ENCODE peak calls at places on chromosomes 13 and 19, in six cellular contexts. Y is IMR-90, G is GM23248, B is HCT116, J is fibroblast of lung, P is endothelial cell of umbilical vein. E is an unnamed sample.

GRCh38 chr13:66915596-66916185 is 314.4 kb downstream of the PCDH9 start:
- DNase-seq in Y (peak; percentile 63), G (no peak), B (no peak), J (no peak), P (peak; percentile 53), E (peak; percentile 24)

GRCh38 chr13:84655677-84656076 is 773.4 kb upstream of the SLITRK1 start:
- DNase-seq in Y (peak; percentile 31), G (peak; percentile 53), B (no peak), J (no peak), P (no peak), E (no peak)

GRCh38 chr13:25310891-25311290 is 9.5 kb downstream of the NUP58 start:
- DNase-seq in Y (no peak), G (no peak), B (no peak), J (no peak), P (no peak), E (no peak)

GRCh38 chr13:77909827-77910226 is 8.8 kb downstream of the EDNRB start:
- DNase-seq in Y (no peak), G (no peak), B (no peak), J (no peak), P (no peak), E (no peak)

GRCh38 chr13:59823495-59823894 is 340.2 kb downstream of the DIAPH3 start:
- DNase-seq in Y (peak; percentile 77), G (peak; percentile 70), B (no peak), J (peak; percentile 38), P (peak; percentile 41), E (peak; percentile 52)

GRCh38 chr13:40236566-40237168 is 429.8 kb downstream of the FOXO1 start:
- DNase-seq in Y (no peak), G (peak; percentile 82), B (no peak), J (peak; percentile 77), P (no peak), E (no peak)

GRCh38 chr13:37348916-37349653 is 243.6 kb upstream of the CSNK1A1L start:
- DNase-seq in Y (peak; percentile 49), G (no peak), B (no peak), J (peak; percentile 57), P (no peak), E (no peak)

GRCh38 chr13:73428137-73428536 is 369.3 kb downstream of the KLF5 start:
- DNase-seq in Y (peak; percentile 76), G (peak; percentile 52), B (peak; percentile 81), J (peak; percentile 53), P (no peak), E (peak; percentile 84)

GRCh38 chr13:31588331-31588730 is 151.0 kb upstream of the RXFP2 start:
- DNase-seq in Y (no peak), G (no peak), B (no peak), J (no peak), P (no peak), E (no peak)

GRCh38 chr13:90185734-90186133 is 1161.8 kb upstream of the MIR17HG start:
- DNase-seq in Y (no peak), G (peak; percentile 28), B (no peak), J (no peak), P (no peak), E (peak; percentile 41)

GRCh38 chr13:44273991-44274810 is 99.4 kb upstream of the SERP2 start:
- DNase-seq in Y (peak; percentile 77), G (peak; percentile 78), B (no peak), J (peak; percentile 94), P (peak; percentile 31), E (peak; percentile 47)

GRCh38 chr13:74114202-74114601 is 20.0 kb downstream of the KLF12 start:
- DNase-seq in Y (peak; percentile 62), G (peak; percentile 81), B (no peak), J (no peak), P (peak; percentile 28), E (peak; percentile 26)

GRCh38 chr13:66992183-66992582 is 238.0 kb downstream of the PCDH9 start:
- DNase-seq in Y (peak; percentile 73), G (no peak), B (no peak), J (peak; percentile 88), P (peak; percentile 89), E (no peak)

GRCh38 chr19:51692065-51692915 is 840 bp upstream of the SPACA6 start:
- DNase-seq in Y (no peak), G (no peak), B (no peak), J (no peak), P (no peak), E (no peak)

GRCh38 chr19:43467730-43468129 is 2.3 kb upstream of the LYPD3 start:
- DNase-seq in Y (peak; percentile 70), G (peak; percentile 59), B (no peak), J (peak; percentile 74), P (peak; percentile 15), E (peak; percentile 71)

GRCh38 chr19:43695985-43696729 is 19.7 kb upstream of the IRGC start:
- DNase-seq in Y (no peak), G (no peak), B (no peak), J (no peak), P (no peak), E (no peak)

GRCh38 chr19:31378404-31378803 is 29.2 kb upstream of the TSHZ3 start:
- DNase-seq in Y (peak; percentile 95), G (peak; percentile 90), B (no peak), J (peak; percentile 97), P (no peak), E (peak; percentile 59)

GRCh38 chr13:80979035-80979641 is 638.2 kb upstream of the SPRY2 start:
- DNase-seq in Y (peak; percentile 54), G (peak; percentile 65), B (peak; percentile 46), J (peak; percentile 87), P (peak; percentile 73), E (peak; percentile 67)

GRCh38 chr19:34662919-34663318 is 14.0 kb downstream of the SCGB2B2 start:
- DNase-seq in Y (no peak), G (peak; percentile 53), B (peak; percentile 41), J (no peak), P (peak; percentile 29), E (peak; percentile 36)

GRCh38 chr13:27860743-27861142 is 59.1 kb upstream of the PDX1 start:
- DNase-seq in Y (no peak), G (no peak), B (no peak), J (no peak), P (no peak), E (no peak)

GRCh38 chr13:102814025-102814607 is 15.2 kb downstream of the BIVM start:
- DNase-seq in Y (no peak), G (no peak), B (no peak), J (no peak), P (no peak), E (no peak)

GRCh38 chr13:76837811-76838210 is 48.4 kb downstream of the KCTD12 start:
- DNase-seq in Y (peak; percentile 32), G (peak; percentile 11), B (no peak), J (peak; percentile 73), P (no peak), E (no peak)

GRCh38 chr19:47498561-47498960 is 14.5 kb upstream of the KPTN start:
- DNase-seq in Y (no peak), G (no peak), B (no peak), J (no peak), P (no peak), E (no peak)

GRCh38 chr19:17942582-17943283 is 9.9 kb downstream of the CCDC124 start:
- DNase-seq in Y (no peak), G (no peak), B (no peak), J (no peak), P (no peak), E (no peak)

GRCh38 chr19:54287456-54287855 is 6.5 kb upstream of the LILRB2 start:
- DNase-seq in Y (peak; percentile 52), G (peak; percentile 37), B (no peak), J (peak; percentile 9), P (no peak), E (no peak)

GRCh38 chr13:49494645-49495044 is 1.1 kb upstream of the PHF11 start:
- DNase-seq in Y (no peak), G (no peak), B (no peak), J (no peak), P (no peak), E (peak; percentile 8)

GRCh38 chr13:49499889-49500660 is 4.3 kb downstream of the PHF11 start:
- DNase-seq in Y (peak; percentile 90), G (peak; percentile 86), B (no peak), J (peak; percentile 86), P (no peak), E (peak; percentile 46)

GRCh38 chr13:49498211-49498610 is 2.5 kb downstream of the PHF11 start:
- DNase-seq in Y (no peak), G (no peak), B (no peak), J (no peak), P (no peak), E (no peak)

GRCh38 chr13:49497272-49497671 is 1.5 kb downstream of the PHF11 start:
- DNase-seq in Y (no peak), G (no peak), B (no peak), J (no peak), P (no peak), E (no peak)

GRCh38 chr13:49495783-49496762 is at the start of gene PHF11:
- DNase-seq in Y (peak; percentile 76), G (peak; percentile 91), B (no peak), J (peak; percentile 75), P (peak; percentile 58), E (peak; percentile 60)
- H3K27me3 ChIP-seq in Y (no peaks in the 10 kb centered on the region), G (no peaks in the 10 kb centered on the region), B (no peaks in the 10 kb centered on the region), J (no peaks in the 10 kb centered on the region), P (no peaks in the 10 kb centered on the region), E (no peaks in the 10 kb centered on the region)

DNA sequence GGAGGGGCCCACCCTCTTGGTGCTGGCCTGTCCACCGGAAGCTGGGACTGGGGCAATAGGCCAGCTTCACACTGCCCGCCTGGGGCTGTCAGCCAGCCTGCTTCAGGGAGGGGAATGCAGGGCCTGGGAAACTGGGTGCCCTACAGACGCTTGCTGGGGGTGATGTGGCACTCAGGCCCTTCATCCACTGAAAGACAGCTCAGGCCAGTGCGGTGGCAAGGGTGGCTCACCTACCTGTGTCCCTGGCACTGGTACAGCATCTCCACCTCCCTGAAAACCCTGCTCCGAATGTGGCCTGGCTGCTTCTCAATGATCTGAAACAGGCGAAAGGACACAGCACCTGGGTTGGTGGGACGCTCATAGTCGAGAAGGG is 7.8 kb downstream of the MKNK2 start:
- DNase-seq in Y (no peak), G (no peak), B (no peak), J (no peak), P (no peak), E (no peak)
- H4K20me1 ChIP-seq in Y (peaks cover 39% of the 10 kb centered on the region), G (no peaks in the 10 kb centered on the region), B (peaks cover 5% of the 10 kb centered on the region), J (no peaks in the 10 kb centered on the region), P (no peaks in the 10 kb centered on the region), E (peaks cover 14% of the 10 kb centered on the region)

GRCh38 chr19:6416658-6417405 is 7.8 kb downstream of the KHSRP start:
- DNase-seq in Y (no peak), G (no peak), B (no peak), J (no peak), P (no peak), E (no peak)

GRCh38 chr19:6413291-6413690 is 11.3 kb downstream of the KHSRP start:
- DNase-seq in Y (no peak), G (no peak), B (no peak), J (no peak), P (no peak), E (no peak)

GRCh38 chr19:6414033-6414643 is 10.5 kb downstream of the KHSRP start:
- DNase-seq in Y (no peak), G (no peak), B (no peak), J (no peak), P (no peak), E (no peak)

GRCh38 chr19:6415592-6416190 is 8.9 kb downstream of the KHSRP start:
- DNase-seq in Y (no peak), G (no peak), B (no peak), J (no peak), P (no peak), E (no peak)

GRCh38 chr19:6414793-6415591 is 9.6 kb downstream of the KHSRP start:
- DNase-seq in Y (no peak), G (no peak), B (no peak), J (no peak), P (no peak), E (no peak)
- H3K36me3 ChIP-seq in Y (peaks cover 65% of the 10 kb centered on the region), G (peaks cover 10% of the 10 kb centered on the region), B (peaks cover 54% of the 10 kb centered on the region), J (peaks cover 38% of the 10 kb centered on the region), P (peaks cover 26% of the 10 kb centered on the region), E (peaks cover 64% of the 10 kb centered on the region)

GRCh38 chr13:113029061-113029445 is 60.0 kb downstream of the MCF2L start:
- DNase-seq in Y (no peak), G (no peak), B (no peak), J (no peak), P (no peak), E (no peak)
- H3K27me3 ChIP-seq in Y (peaks cover 27% of the 10 kb centered on the region), G (peaks cover 8% of the 10 kb centered on the region), B (no peaks in the 10 kb centered on the region), J (no peaks in the 10 kb centered on the region), P (no peaks in the 10 kb centered on the region), E (no peaks in the 10 kb centered on the region)

E was measured in PC-3.